ENCODE peak calls at places on chromosomes 11 and 22, in five cellular contexts. F, T, B, J and D are unnamed samples.

GRCh38 chr22:24695958-24696511 is 78.5 kb downstream of the PIWIL3 start:
- DNase-seq in F (no peak), T (no peak), B (peak), J (no peak), D (peak)

GRCh38 chr22:21032843-21033688 is 705 bp upstream of the SLC7A4 start:
- DNase-seq in F (no peak), T (no peak), B (no peak), J (no peak), D (no peak)

GRCh38 chr11:10450451-10451398 is 4.3 kb upstream of the AMPD3 start:
- DNase-seq in F (no peak), T (no peak), B (no peak), J (no peak), D (no peak)

GRCh38 chr11:33557201-33557600 is 143.4 kb downstream of the C11orf91 start:
- DNase-seq in F (no peak), T (peak), B (peak), J (no peak), D (peak)

GRCh38 chr11:132312161-132312560 is 941.7 kb downstream of the NTM start:
- DNase-seq in F (no peak), T (peak), B (peak), J (no peak), D (peak)

GRCh38 chr22:21029486-21030025 is 2.8 kb downstream of the SLC7A4 start:
- DNase-seq in F (no peak), T (no peak), B (no peak), J (no peak), D (no peak)

GRCh38 chr11:44823006-44823405 is 96.2 kb downstream of the TSPAN18 start:
- DNase-seq in F (no peak), T (peak), B (no peak), J (no peak), D (peak)

GRCh38 chr11:8383627-8384026 is 119.9 kb upstream of the LMO1 start:
- DNase-seq in F (no peak), T (no peak), B (no peak), J (no peak), D (no peak)

GRCh38 chr11:2795491-2795991 is 90.0 kb downstream of the CDKN1C start:
- DNase-seq in F (peak), T (peak), B (no peak), J (no peak), D (peak)

GRCh38 chr11:126214446-126215240 is 3.1 kb downstream of the FAM118B start:
- DNase-seq in F (no peak), T (no peak), B (no peak), J (no peak), D (no peak)

GRCh38 chr11:11387201-11387600 is 34.2 kb upstream of the CSNK2A3 start:
- DNase-seq in F (no peak), T (no peak), B (no peak), J (no peak), D (no peak)

GRCh38 chr11:82927264-82927880 is 25.8 kb downstream of the DDIAS start:
- DNase-seq in F (no peak), T (no peak), B (peak), J (no peak), D (peak)

GRCh38 chr11:104487035-104487775 is 323.3 kb upstream of the PDGFD start:
- DNase-seq in F (no peak), T (no peak), B (peak), J (no peak), D (no peak)

GRCh38 chr22:50738649-50739227 is 734 bp downstream of the ACR start:
- DNase-seq in F (no peak), T (no peak), B (no peak), J (no peak), D (no peak)

GRCh38 chr11:1943576-1943975 is 3.6 kb upstream of the MRPL23 start:
- DNase-seq in F (peak), T (peak), B (no peak), J (no peak), D (no peak)

GRCh38 chr11:36453678-36454077 is 56.4 kb downstream of the TRAF6 start:
- DNase-seq in F (no peak), T (peak), B (peak), J (no peak), D (no peak)

GRCh38 chr11:84902445-84902844 is 724.7 kb downstream of the DLG2 start:
- DNase-seq in F (no peak), T (no peak), B (no peak), J (no peak), D (no peak)

GRCh38 chr11:114430290-114430689 is 9.0 kb upstream of the REXO2 start:
- DNase-seq in F (no peak), T (no peak), B (no peak), J (no peak), D (no peak)

GRCh38 chr11:123590296-123590912 is 64.0 kb downstream of the SCN3B start:
- DNase-seq in F (no peak), T (peak), B (peak), J (no peak), D (peak)

GRCh38 chr11:64998690-64999431 is 2.1 kb upstream of the BATF2 start:
- DNase-seq in F (no peak), T (no peak), B (no peak), J (no peak), D (no peak)
- H3K27ac ChIP-seq in F (no peak), T (no peak), B (no peak), J (no peak), D (no peak)

DNA sequence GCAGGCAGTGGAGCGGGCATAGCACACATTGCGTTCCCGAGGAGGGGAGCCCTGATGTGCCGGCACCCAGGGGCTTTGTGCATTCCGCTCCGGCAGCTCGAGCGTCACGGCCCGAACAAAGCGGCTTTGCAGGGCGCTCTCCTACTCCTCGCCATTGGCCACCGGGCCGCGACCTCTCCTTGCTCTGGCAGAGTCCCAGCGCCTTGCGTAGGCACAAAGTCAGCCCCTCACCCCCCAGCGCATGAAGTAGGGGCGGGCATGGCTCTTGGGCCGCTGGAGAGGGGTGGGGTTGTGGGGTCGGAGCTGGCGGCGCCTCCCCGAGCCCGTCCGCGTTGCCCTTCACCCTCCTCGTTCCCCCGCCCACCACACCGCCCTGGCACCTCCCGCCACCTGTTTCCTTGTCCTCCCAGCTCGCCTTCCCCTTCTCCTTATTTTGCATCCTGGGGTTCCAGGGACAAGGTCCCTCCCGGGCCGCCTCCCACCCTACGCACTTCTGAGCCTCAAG is 781 bp upstream of the PPARA start:
- DNase-seq in F (peak), T (no peak), B (no peak), J (no peak), D (peak)
- H3K4me3 ChIP-seq in F (peak), T (peak), B (peak), J (peak), D (peak)

DNA sequence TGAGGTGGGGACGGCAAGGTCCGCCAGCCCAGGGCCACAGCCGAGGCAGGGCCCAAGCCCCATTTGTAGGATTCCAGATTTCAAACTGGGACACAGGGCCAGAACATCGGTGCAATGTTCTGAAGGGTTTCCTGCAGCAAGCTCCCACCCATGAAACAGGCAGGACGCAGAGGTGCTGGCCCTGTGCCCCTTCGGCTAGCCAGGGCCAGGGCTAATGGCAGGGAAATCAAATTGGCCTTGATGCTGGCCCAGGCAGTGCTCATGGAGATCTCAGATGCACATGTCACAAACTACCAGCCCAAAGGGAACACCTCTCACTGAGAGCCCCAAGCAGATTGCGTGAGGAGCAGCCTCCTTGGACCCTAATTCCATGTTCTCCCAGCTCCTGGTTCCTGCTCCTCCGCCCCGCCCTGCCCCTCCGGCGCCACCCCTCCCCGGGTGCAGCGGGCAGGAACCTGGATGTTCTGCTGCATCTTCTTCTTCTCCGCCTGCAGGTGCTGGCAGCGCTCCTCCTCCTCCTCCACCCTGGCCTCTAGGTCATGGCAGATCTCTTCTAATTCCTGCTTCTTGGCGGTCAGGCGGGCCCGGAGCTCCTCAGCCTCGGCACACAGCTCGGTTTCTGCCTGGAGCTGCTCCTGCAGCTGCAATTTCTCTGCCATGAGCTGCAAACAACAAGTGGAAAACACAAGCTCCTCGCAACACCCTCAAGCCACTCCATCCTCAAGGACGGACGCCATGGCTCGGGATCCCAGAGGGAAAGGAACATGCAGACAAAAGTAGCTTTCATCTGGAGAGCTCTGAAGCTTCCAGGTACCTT is 47.7 kb downstream of the APOL1 start:
- DNase-seq in F (no peak), T (no peak), B (no peak), J (no peak), D (no peak)
- H3K27ac ChIP-seq in F (peak), T (peak), B (peak), J (peak), D (no peak)

DNA sequence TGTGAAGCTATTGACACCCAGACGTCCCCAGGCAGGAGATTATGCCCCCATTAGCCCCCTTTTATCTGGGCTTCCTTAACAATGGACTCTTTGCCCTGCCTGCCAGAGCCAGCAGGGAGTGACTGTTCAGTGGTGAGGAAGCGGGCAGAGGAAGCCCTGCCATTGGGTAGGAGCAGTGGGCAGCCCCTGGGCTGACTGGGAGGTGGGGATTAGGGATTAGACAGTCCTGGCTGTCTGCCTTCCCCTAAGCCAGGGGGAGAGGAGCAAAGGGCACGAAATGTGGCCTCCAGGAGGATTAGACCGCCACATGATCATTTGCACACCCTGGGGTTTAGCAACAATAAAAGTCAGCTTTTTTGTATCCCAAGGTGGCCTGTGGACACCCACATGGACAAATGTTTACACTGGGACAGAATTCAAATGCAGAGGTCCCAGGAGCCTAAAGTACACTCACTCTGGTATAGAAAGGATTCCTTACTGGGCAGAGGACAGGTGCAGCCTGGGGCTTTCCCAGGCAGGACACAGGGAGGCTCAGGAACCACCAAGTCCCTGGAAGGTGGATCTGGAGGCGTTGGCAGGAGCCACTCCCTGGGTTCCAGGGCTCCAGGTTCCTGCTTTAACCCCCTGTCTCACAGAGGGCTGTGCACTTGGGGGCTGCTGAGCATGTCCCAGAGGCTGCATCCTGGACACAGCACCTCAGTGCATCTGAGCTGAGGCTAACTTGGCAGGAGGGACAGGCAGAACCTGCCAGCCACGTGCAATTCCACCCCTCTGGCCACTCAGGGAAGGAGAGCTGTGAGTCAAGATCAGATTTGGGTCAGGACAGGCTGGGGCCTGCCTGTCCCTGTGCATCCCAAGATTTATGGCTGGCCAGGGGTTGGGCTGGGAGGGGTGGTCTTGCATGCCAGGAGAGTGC is 2.1 kb downstream of the PNPLA3 start:
- DNase-seq in F (no peak), T (peak), B (no peak), J (no peak), D (peak)
- H3K4me3 ChIP-seq in F (no peak), T (no peak), B (no peak), J (no peak), D (no peak)

GRCh38 chr22:27312567-27313507 is 488.7 kb downstream of the MN1 start:
- DNase-seq in F (no peak), T (no peak), B (no peak), J (no peak), D (no peak)

GRCh38 chr22:27310966-27311665 is 490.4 kb downstream of the MN1 start:
- DNase-seq in F (no peak), T (no peak), B (no peak), J (no peak), D (no peak)

GRCh38 chr22:27309713-27310112 is 491.8 kb downstream of the MN1 start:
- DNase-seq in F (no peak), T (no peak), B (no peak), J (no peak), D (no peak)

GRCh38 chr22:27314276-27314807 is 487.2 kb downstream of the MN1 start:
- DNase-seq in F (no peak), T (no peak), B (no peak), J (no peak), D (no peak)

DNA sequence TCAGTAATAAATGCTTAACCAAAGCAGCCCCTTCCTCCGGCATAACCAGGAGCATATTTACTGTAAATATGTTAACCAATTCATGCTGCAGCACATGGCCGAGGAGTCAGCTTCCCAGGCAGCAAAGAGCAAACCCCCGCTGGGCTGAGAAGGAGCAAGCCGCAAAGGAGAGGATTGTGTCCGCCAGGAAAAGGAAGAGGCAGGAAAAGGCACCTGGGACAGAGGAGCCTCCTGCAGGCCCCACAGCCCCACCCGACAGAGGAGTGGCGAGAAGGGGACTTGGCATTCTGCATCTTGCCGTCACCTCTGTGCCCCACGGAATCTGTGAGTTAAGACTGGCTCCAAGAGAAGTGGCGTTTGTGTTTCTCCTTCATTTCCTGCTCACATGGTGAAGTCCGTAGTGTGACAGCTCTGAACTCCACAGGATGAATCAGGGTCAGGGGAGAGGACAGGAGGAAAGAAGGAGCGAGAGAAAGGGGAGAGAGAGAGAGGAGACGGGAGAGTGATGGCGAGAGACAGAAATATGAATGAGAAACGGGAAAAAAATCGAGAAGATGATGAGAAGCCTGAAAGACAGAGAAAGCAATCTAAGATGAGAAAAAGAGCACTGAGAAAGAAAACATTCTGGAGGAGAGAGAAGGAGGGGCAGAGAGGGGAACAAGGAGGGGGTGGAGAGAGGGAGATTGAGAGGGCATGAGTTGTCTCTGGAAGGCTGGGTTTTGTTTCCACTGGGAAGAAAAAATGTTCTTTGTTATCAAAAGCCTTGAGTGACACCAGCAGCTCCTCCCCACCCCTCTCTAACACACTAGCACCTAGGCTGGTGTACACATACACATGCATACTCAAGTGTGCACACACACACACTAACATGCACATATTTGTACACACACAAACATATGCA is 489.6 kb downstream of the MN1 start:
- DNase-seq in F (no peak), T (no peak), B (no peak), J (no peak), D (no peak)
- H3K27ac ChIP-seq in F (no peak), T (no peak), B (no peak), J (no peak), D (no peak)

DNA sequence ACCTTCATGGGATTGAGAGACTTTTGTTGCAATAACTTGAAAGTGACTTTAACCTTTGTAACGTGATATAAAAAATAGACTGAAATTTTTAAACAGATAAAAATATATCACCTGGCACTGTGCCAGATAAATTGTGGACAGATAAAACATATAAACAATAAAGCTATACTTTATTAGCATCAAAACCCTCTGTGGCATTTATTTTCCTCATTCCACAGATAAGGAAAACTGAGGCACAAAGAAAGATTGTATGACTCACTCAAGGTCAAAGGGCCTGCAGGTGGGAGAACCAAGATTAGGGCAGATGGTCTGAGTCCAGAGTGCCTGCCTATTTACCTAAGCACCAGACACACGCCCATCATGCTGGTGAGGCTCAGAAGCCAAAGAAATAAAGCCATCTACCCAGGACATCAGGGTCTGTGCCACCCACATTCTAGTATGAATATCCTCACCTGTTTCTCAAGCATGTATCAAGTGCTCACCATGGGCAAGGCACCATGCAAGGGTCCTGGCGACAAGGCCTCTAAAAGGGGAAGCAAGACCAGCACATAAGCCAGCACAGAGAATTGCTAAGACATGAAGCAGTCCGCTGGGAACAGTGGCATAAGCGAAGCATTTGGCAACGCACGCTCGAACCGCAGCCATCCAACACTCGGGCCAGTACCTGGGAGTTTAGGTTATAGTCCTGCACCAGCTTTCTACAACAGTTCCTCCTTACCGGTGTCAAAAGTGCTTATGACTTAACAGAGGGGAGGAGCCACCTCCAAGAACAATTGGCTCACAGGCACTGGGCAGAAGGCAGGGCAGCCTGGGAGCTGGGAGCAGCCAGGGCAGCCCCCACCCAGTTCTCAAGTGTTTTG is 17.6 kb downstream of the MYH9 start:
- DNase-seq in F (peak), T (peak), B (peak), J (no peak), D (no peak)
- H3K4me3 ChIP-seq in F (peak), T (no peak), B (no peak), J (peak), D (no peak)

GRCh38 chr22:45202333-45203149 is 38.2 kb downstream of the KIAA0930 start:
- DNase-seq in F (peak), T (peak), B (peak), J (no peak), D (no peak)
- H3K27ac ChIP-seq in F (peak), T (peak), B (peak), J (no peak), D (peak)

GRCh38 chr11:67408437-67409200 is 4.7 kb downstream of the TBC1D10C start:
- DNase-seq in F (no peak), T (no peak), B (no peak), J (no peak), D (no peak)

GRCh38 chr11:67409781-67410368 is 5.6 kb upstream of the CARNS1 start:
- DNase-seq in F (no peak), T (no peak), B (no peak), J (no peak), D (no peak)

GRCh38 chr11:67410369-67410831 is 5.1 kb upstream of the CARNS1 start:
- DNase-seq in F (no peak), T (no peak), B (no peak), J (no peak), D (no peak)

GRCh38 chr11:67407700-67408163 is 3.8 kb downstream of the TBC1D10C start:
- DNase-seq in F (no peak), T (no peak), B (no peak), J (no peak), D (no peak)

GRCh38 chr11:67409261-67409666 is 5.4 kb downstream of the TBC1D10C start:
- DNase-seq in F (no peak), T (no peak), B (no peak), J (no peak), D (no peak)
- H3K4me3 ChIP-seq in F (no peak), T (no peak), B (no peak), J (no peak), D (no peak)

DNA sequence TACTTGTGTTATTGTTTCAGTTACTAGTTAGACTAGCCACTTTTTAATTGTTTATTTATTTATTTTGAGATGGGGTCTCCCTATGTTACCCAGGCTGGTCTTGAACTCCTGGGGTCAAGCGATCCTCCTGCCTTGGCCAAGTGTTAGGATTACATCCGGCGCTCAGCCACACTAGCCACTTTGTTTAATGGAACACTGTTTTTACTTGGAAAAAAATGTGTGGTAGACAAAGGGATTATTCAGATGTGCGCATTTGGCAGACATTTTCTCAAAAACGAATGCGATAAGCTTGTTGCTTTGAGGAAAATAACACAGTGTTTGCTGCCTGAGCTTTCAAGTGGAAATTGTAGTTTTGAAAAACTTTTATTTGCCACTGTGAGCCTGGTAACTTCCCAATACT is 51.0 kb downstream of the CTNND1 start:
- DNase-seq in F (no peak), T (no peak), B (no peak), J (no peak), D (no peak)
- H3K27ac ChIP-seq in F (no peak), T (no peak), B (no peak), J (no peak), D (no peak)